ENCODE peak calls at places on chromosome 18, in seven cellular contexts. One of them, this sample, is unnamed.

GRCh38 chr18:25862881-25863600 is 227.4 kb downstream of the SS18 start:
- DNase-seq in neural crest cell: no peak
- DNase-seq in endothelial cell of umbilical vein: no peak
- DNase-seq in fibroblast of lung: peak; percentile 1
- DNase-seq in upper lobe of left lung: no peak
- DNase-seq in psoas muscle: no peak
- DNase-seq in endodermal cell: no peak
- DNase-seq in this sample: no peak

GRCh38 chr18:379665-380356 is 112.0 kb upstream of the THOC1 start:
- DNase-seq in endothelial cell of umbilical vein: no peak
- DNase-seq in neural crest cell: no peak
- DNase-seq in fibroblast of lung: peak; percentile 64
- DNase-seq in psoas muscle: no peak
- DNase-seq in endodermal cell: no peak
- DNase-seq in upper lobe of left lung: peak; percentile 73
- DNase-seq in this sample: no peak

GRCh38 chr18:28457784-28458183 is 280.9 kb upstream of the CDH2 start:
- DNase-seq in upper lobe of left lung: no peak
- DNase-seq in psoas muscle: no peak
- DNase-seq in fibroblast of lung: no peak
- DNase-seq in endothelial cell of umbilical vein: no peak
- DNase-seq in neural crest cell: no peak
- DNase-seq in endodermal cell: no peak
- DNase-seq in this sample: no peak

GRCh38 chr18:50286391-50287027 is 983 bp downstream of the CXXC1 start:
- DNase-seq in endodermal cell: peak; percentile 68
- DNase-seq in neural crest cell: no peak
- DNase-seq in psoas muscle: peak; percentile 75
- DNase-seq in upper lobe of left lung: no peak
- DNase-seq in endothelial cell of umbilical vein: no peak
- DNase-seq in fibroblast of lung: peak; percentile 43
- DNase-seq in this sample: no peak

GRCh38 chr18:74283255-74283554 is 8.6 kb downstream of the CYB5A start:
- DNase-seq in endodermal cell: no peak
- DNase-seq in neural crest cell: no peak
- DNase-seq in upper lobe of left lung: no peak
- DNase-seq in fibroblast of lung: no peak
- DNase-seq in endothelial cell of umbilical vein: no peak
- DNase-seq in psoas muscle: no peak
- DNase-seq in this sample: no peak

GRCh38 chr18:78128004-78128403 is 851.6 kb upstream of the SALL3 start:
- DNase-seq in fibroblast of lung: no peak
- DNase-seq in endodermal cell: no peak
- DNase-seq in endothelial cell of umbilical vein: no peak
- DNase-seq in psoas muscle: no peak
- DNase-seq in upper lobe of left lung: no peak
- DNase-seq in neural crest cell: no peak
- DNase-seq in this sample: no peak

GRCh38 chr18:72119082-72119481 is 425.1 kb downstream of the CBLN2 start:
- DNase-seq in endothelial cell of umbilical vein: no peak
- DNase-seq in upper lobe of left lung: no peak
- DNase-seq in psoas muscle: no peak
- DNase-seq in neural crest cell: no peak
- DNase-seq in fibroblast of lung: no peak
- DNase-seq in endodermal cell: no peak
- DNase-seq in this sample: no peak

GRCh38 chr18:67583621-67584020 is 67.1 kb upstream of the DSEL start:
- DNase-seq in psoas muscle: no peak
- DNase-seq in endodermal cell: no peak
- DNase-seq in endothelial cell of umbilical vein: no peak
- DNase-seq in neural crest cell: no peak
- DNase-seq in fibroblast of lung: peak; percentile 30
- DNase-seq in upper lobe of left lung: no peak
- DNase-seq in this sample: no peak

GRCh38 chr18:5582849-5583667 is 39.3 kb upstream of the EPB41L3 start:
- DNase-seq in psoas muscle: no peak
- DNase-seq in endothelial cell of umbilical vein: peak; percentile 90
- DNase-seq in fibroblast of lung: peak; percentile 88
- DNase-seq in upper lobe of left lung: peak; percentile 27
- DNase-seq in neural crest cell: no peak
- DNase-seq in endodermal cell: no peak
- DNase-seq in this sample: no peak

GRCh38 chr18:58225101-58225500 is 181.1 kb downstream of the NEDD4L start:
- DNase-seq in upper lobe of left lung: no peak
- DNase-seq in endothelial cell of umbilical vein: no peak
- DNase-seq in fibroblast of lung: peak; percentile 12
- DNase-seq in neural crest cell: no peak
- DNase-seq in psoas muscle: no peak
- DNase-seq in endodermal cell: no peak
- DNase-seq in this sample: no peak

GRCh38 chr18:22363867-22364463 is 53.8 kb downstream of the CTAGE1 start:
- DNase-seq in endothelial cell of umbilical vein: peak; percentile 46
- DNase-seq in upper lobe of left lung: no peak
- DNase-seq in endodermal cell: no peak
- DNase-seq in fibroblast of lung: peak; percentile 25
- DNase-seq in neural crest cell: no peak
- DNase-seq in psoas muscle: no peak
- DNase-seq in this sample: no peak

GRCh38 chr18:50126466-50126865 is 68.5 kb downstream of the MYO5B start:
- DNase-seq in endothelial cell of umbilical vein: no peak
- DNase-seq in upper lobe of left lung: no peak
- DNase-seq in endodermal cell: no peak
- DNase-seq in neural crest cell: no peak
- DNase-seq in psoas muscle: no peak
- DNase-seq in fibroblast of lung: no peak
- DNase-seq in this sample: no peak

GRCh38 chr18:21604711-21605110 is 4.2 kb upstream of the ESCO1 start:
- DNase-seq in neural crest cell: no peak
- DNase-seq in psoas muscle: no peak
- DNase-seq in endothelial cell of umbilical vein: no peak
- DNase-seq in fibroblast of lung: no peak
- DNase-seq in upper lobe of left lung: no peak
- DNase-seq in endodermal cell: no peak
- DNase-seq in this sample: no peak

GRCh38 chr18:36934884-36935283 is 106.0 kb downstream of the KIAA1328 start:
- DNase-seq in neural crest cell: no peak
- DNase-seq in upper lobe of left lung: no peak
- DNase-seq in psoas muscle: no peak
- DNase-seq in fibroblast of lung: peak; percentile 86
- DNase-seq in endodermal cell: no peak
- DNase-seq in endothelial cell of umbilical vein: peak; percentile 29
- DNase-seq in this sample: no peak

GRCh38 chr18:67302043-67302442 is 214.5 kb downstream of the DSEL start:
- DNase-seq in endothelial cell of umbilical vein: peak; percentile 23
- DNase-seq in neural crest cell: no peak
- DNase-seq in upper lobe of left lung: no peak
- DNase-seq in psoas muscle: no peak
- DNase-seq in endodermal cell: no peak
- DNase-seq in fibroblast of lung: peak; percentile 33
- DNase-seq in this sample: no peak

GRCh38 chr18:59357928-59358327 is 1.1 kb downstream of the LMAN1 start:
- DNase-seq in fibroblast of lung: peak; percentile 92
- DNase-seq in psoas muscle: no peak
- DNase-seq in endodermal cell: no peak
- DNase-seq in upper lobe of left lung: no peak
- DNase-seq in endothelial cell of umbilical vein: peak; percentile 75
- DNase-seq in neural crest cell: no peak
- DNase-seq in this sample: no peak

GRCh38 chr18:57833441-57834101 is 30.5 kb upstream of the ATP8B1 start:
- DNase-seq in psoas muscle: no peak
- DNase-seq in endodermal cell: no peak
- DNase-seq in upper lobe of left lung: no peak
- DNase-seq in neural crest cell: no peak
- DNase-seq in endothelial cell of umbilical vein: peak; percentile 71
- DNase-seq in fibroblast of lung: peak; percentile 61
- DNase-seq in this sample: no peak

DNA sequence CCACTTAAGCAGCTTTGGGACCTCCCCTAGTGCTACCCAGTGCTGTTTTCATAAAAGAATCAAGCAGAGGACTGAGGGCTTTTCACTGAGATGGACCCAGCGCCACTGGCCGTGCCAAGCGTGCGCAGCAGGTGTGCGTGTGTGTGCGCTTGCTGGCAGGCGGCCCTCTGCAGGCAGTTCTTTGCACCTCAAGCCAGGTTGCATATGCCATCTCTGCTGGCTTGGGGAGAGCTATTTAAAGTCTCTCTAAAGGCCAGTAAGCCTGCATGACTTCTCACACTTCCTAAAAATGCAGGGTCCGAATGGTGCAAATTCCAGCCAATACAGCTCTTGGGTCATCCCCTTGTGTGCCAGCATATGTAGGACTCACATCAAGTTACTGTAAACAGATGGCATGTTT is 255.5 kb downstream of the RNF152 start:
- DNase-seq in psoas muscle: no peak
- DNase-seq in upper lobe of left lung: no peak
- DNase-seq in endodermal cell: peak; percentile 89
- DNase-seq in endothelial cell of umbilical vein: no peak
- DNase-seq in neural crest cell: no peak
- DNase-seq in fibroblast of lung: no peak
- DNase-seq in this sample: no peak
- TF ChIP-seq CTCF in psoas muscle: no peak
- TF ChIP-seq CTCF in upper lobe of left lung: no peak
- TF ChIP-seq CTCF in endodermal cell: peak; percentile 69
- TF ChIP-seq CTCF in endothelial cell of umbilical vein: no peak
- TF ChIP-seq CTCF in neural crest cell: peak; percentile 18
- TF ChIP-seq CTCF in fibroblast of lung: no peak
- TF ChIP-seq CTCF in this sample: no peak

DNA sequence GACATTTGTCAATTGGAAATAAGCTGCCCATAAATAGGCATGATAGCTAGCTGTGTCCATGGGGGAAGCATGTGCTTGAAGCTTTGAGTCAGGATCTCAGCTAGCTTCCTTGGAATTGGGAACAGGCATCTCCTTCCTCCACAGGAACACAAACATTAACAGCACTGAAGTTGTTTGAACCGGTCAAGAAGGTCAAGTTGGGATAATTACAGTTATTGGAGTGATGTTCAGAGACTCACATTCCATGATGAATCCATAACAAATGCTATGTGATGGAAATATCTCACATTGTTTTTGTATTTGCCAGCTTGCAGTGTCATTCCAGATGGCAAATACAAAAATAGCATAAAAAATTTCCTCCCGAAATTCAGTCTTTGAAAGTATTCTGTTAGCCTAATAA is 347.6 kb upstream of the SMIM21 start:
- DNase-seq in neural crest cell: no peak
- DNase-seq in endodermal cell: no peak
- DNase-seq in endothelial cell of umbilical vein: no peak
- DNase-seq in upper lobe of left lung: no peak
- DNase-seq in fibroblast of lung: no peak
- DNase-seq in psoas muscle: no peak
- DNase-seq in this sample: no peak
- TF ChIP-seq CTCF in neural crest cell: no peak
- TF ChIP-seq CTCF in endodermal cell: no peak
- TF ChIP-seq CTCF in endothelial cell of umbilical vein: no peak
- TF ChIP-seq CTCF in upper lobe of left lung: no peak
- TF ChIP-seq CTCF in fibroblast of lung: no peak
- TF ChIP-seq CTCF in psoas muscle: no peak
- TF ChIP-seq CTCF in this sample: no peak

GRCh38 chr18:3394648-3395047 is 55.3 kb upstream of the TGIF1 start:
- DNase-seq in fibroblast of lung: no peak
- DNase-seq in endothelial cell of umbilical vein: no peak
- DNase-seq in upper lobe of left lung: no peak
- DNase-seq in endodermal cell: no peak
- DNase-seq in neural crest cell: no peak
- DNase-seq in psoas muscle: no peak
- DNase-seq in this sample: no peak

GRCh38 chr18:3388980-3389379 is 61.0 kb upstream of the TGIF1 start:
- DNase-seq in endodermal cell: no peak
- DNase-seq in fibroblast of lung: no peak
- DNase-seq in neural crest cell: no peak
- DNase-seq in psoas muscle: no peak
- DNase-seq in endothelial cell of umbilical vein: no peak
- DNase-seq in upper lobe of left lung: no peak
- DNase-seq in this sample: no peak

GRCh38 chr18:3389977-3390376 is 60.0 kb upstream of the TGIF1 start:
- DNase-seq in endothelial cell of umbilical vein: no peak
- DNase-seq in upper lobe of left lung: no peak
- DNase-seq in neural crest cell: no peak
- DNase-seq in fibroblast of lung: no peak
- DNase-seq in psoas muscle: no peak
- DNase-seq in endodermal cell: no peak
- DNase-seq in this sample: no peak

GRCh38 chr18:3392467-3392855 is 57.5 kb upstream of the TGIF1 start:
- DNase-seq in endothelial cell of umbilical vein: no peak
- DNase-seq in fibroblast of lung: no peak
- DNase-seq in upper lobe of left lung: no peak
- DNase-seq in psoas muscle: no peak
- DNase-seq in neural crest cell: no peak
- DNase-seq in endodermal cell: no peak
- DNase-seq in this sample: no peak

DNA sequence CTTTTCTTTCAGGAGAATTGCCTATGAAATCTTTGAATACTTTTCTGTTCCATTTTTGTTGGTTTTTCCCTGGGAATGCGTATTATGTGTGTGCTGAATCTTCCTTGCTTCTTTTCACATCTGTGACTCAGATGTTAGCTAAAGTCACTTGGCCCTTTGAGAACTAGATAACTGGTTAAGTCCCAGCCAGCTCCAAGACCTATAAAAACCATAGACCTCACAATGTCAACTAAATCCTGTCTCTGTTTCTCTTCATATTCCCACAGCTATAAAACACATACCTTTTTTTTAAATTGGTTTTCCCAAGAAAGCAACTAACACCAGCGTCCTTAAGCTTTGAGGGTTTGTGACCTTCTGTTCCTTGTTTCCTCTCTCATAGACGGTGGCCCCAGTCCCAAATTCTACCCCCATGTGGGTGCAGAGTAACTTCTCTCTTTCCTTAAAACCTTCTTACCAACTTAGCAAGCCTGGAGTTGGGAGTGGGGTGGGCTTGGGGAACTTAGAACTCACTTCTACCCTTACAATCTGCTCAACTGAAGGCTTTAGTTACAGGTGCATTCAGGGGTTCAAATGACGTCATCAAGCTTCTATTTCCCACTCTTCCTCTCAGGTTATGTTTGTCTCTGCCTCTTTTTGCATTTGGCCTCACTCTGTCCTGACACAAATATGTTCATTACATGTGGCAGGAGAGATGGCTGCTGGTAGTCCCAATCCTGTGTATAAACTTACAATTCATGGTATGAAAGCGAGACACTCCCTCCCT is 58.1 kb upstream of the TGIF1 start:
- DNase-seq in fibroblast of lung: no peak
- DNase-seq in upper lobe of left lung: no peak
- DNase-seq in endothelial cell of umbilical vein: no peak
- DNase-seq in psoas muscle: no peak
- DNase-seq in endodermal cell: no peak
- DNase-seq in neural crest cell: no peak
- DNase-seq in this sample: no peak
- TF ChIP-seq CTCF in fibroblast of lung: no peak
- TF ChIP-seq CTCF in upper lobe of left lung: no peak
- TF ChIP-seq CTCF in endothelial cell of umbilical vein: no peak
- TF ChIP-seq CTCF in psoas muscle: no peak
- TF ChIP-seq CTCF in endodermal cell: no peak
- TF ChIP-seq CTCF in neural crest cell: no peak
- TF ChIP-seq CTCF in this sample: no peak

GRCh38 chr18:32439802-32440201 is 30.9 kb downstream of the GAREM1 start:
- DNase-seq in psoas muscle: no peak
- DNase-seq in fibroblast of lung: no peak
- DNase-seq in upper lobe of left lung: no peak
- DNase-seq in endodermal cell: peak; percentile 68
- DNase-seq in endothelial cell of umbilical vein: peak; percentile 9
- DNase-seq in neural crest cell: no peak
- DNase-seq in this sample: no peak
- TF ChIP-seq CTCF in psoas muscle: no peak
- TF ChIP-seq CTCF in fibroblast of lung: no peak
- TF ChIP-seq CTCF in upper lobe of left lung: no peak
- TF ChIP-seq CTCF in endodermal cell: peak; percentile 75
- TF ChIP-seq CTCF in endothelial cell of umbilical vein: peak; percentile 34
- TF ChIP-seq CTCF in neural crest cell: peak; percentile 50
- TF ChIP-seq CTCF in this sample: peak; percentile 64

This sample was measured in type B pancreatic cell.